ENCODE peak calls at places on chromosomes 2 and 18, in four cellular contexts. O, Q, K and Z are unnamed samples.

GRCh38 chr2:119174216-119174992 is 15.9 kb upstream of the C1QL2 start:
- DNase-seq in O (no peak), Q (peak), K (peak), Z (no peak)

GRCh38 chr2:169583494-169583893 is 657 bp upstream of the PPIG start:
- DNase-seq in Q (no peak), O (no peak), K (no peak), Z (no peak)

GRCh38 chr18:41814651-41815050 is 140.4 kb upstream of the PIK3C3 start:
- DNase-seq in Q (no peak), O (no peak), K (no peak), Z (no peak)

GRCh38 chr2:287471-287885 is 413 bp downstream of the ALKAL2 start:
- DNase-seq in K (peak), Q (no peak), O (no peak), Z (no peak)

GRCh38 chr2:218635719-218636118 is 23.7 kb downstream of the ZNF142 start:
- DNase-seq in O (no peak), Q (no peak), K (no peak), Z (no peak)

GRCh38 chr2:8324164-8324848 is 357.6 kb upstream of the ID2 start:
- DNase-seq in O (no peak), K (no peak), Q (peak), Z (no peak)

GRCh38 chr2:9800639-9800974 is 42.7 kb upstream of the TAF1B start:
- DNase-seq in O (no peak), Q (no peak), K (no peak), Z (no peak)

GRCh38 chr2:226048625-226049024 is 649.1 kb downstream of the NYAP2 start:
- DNase-seq in O (no peak), Q (no peak), K (no peak), Z (no peak)

GRCh38 chr2:21676056-21676455 is 552.3 kb downstream of the TDRD15 start:
- DNase-seq in O (no peak), K (no peak), Q (no peak), Z (no peak)

GRCh38 chr2:171272039-171272438 is 111.3 kb upstream of the TLK1 start:
- DNase-seq in Q (peak), O (no peak), K (no peak), Z (peak)

GRCh38 chr2:186103276-186103675 is 364.7 kb downstream of the FSIP2 start:
- DNase-seq in Q (no peak), O (no peak), K (no peak), Z (no peak)

GRCh38 chr2:175973373-175973772 is 28.7 kb downstream of the LNPK start:
- DNase-seq in O (no peak), K (no peak), Q (no peak), Z (no peak)

GRCh38 chr2:171836151-171836910 is 57.7 kb downstream of the SLC25A12 start:
- DNase-seq in O (no peak), K (no peak), Q (no peak), Z (no peak)

GRCh38 chr2:207423886-207424285 is 105.9 kb upstream of the CREB1 start:
- DNase-seq in O (peak), Q (peak), K (no peak), Z (no peak)

GRCh38 chr2:2796207-2796606 is 465.1 kb upstream of the MYT1L start:
- DNase-seq in O (no peak), K (no peak), Q (no peak), Z (no peak)

GRCh38 chr2:152600698-152601097 is 116.6 kb downstream of the PRPF40A start:
- DNase-seq in K (no peak), O (no peak), Q (no peak), Z (no peak)

GRCh38 chr2:219358170-219359075 is 25.9 kb upstream of the RESP18 start:
- DNase-seq in K (peak), O (no peak), Q (peak), Z (no peak)

GRCh38 chr2:238290079-238290478 is 1.7 kb upstream of the PER2 start:
- DNase-seq in O (no peak), Q (peak), K (no peak), Z (no peak)

GRCh38 chr2:4693266-4693665 is 989.9 kb downstream of the DCDC2C start:
- DNase-seq in K (no peak), Q (no peak), O (no peak), Z (no peak)

GRCh38 chr2:130755234-130756040 is at the start of gene AMER3:
- DNase-seq in O (no peak), Q (no peak), K (peak), Z (no peak)

GRCh38 chr2:119282966-119283511 is 59.4 kb downstream of the STEAP3 start:
- DNase-seq in O (no peak), K (no peak), Q (no peak), Z (no peak)

GRCh38 chr18:33356735-33357134 is 83.8 kb downstream of the CCDC178 start:
- DNase-seq in O (no peak), Q (no peak), K (no peak), Z (no peak)

GRCh38 chr2:26671691-26672090 is 20.8 kb upstream of the KCNK3 start:
- DNase-seq in O (no peak), Q (no peak), K (no peak), Z (no peak)

GRCh38 chr2:120936476-120937334 is 201.0 kb downstream of the GLI2 start:
- DNase-seq in O (no peak), Q (no peak), K (no peak), Z (no peak)

GRCh38 chr2:88230912-88231311 is 60.8 kb downstream of the THNSL2 start:
- DNase-seq in K (no peak), O (no peak), Q (no peak), Z (no peak)

GRCh38 chr2:199230091-199230490 is 227.6 kb downstream of the SATB2 start:
- DNase-seq in Q (no peak), K (no peak), O (no peak), Z (no peak)

GRCh38 chr2:221293949-221294736 is 278.0 kb downstream of the EPHA4 start:
- DNase-seq in K (no peak), O (no peak), Q (no peak), Z (no peak)

GRCh38 chr2:226515344-226516055 is 284.1 kb downstream of the IRS1 start:
- DNase-seq in K (no peak), O (no peak), Q (no peak), Z (no peak)

GRCh38 chr18:35616074-35616473 is 34.5 kb downstream of the GALNT1 start:
- DNase-seq in K (no peak), O (no peak), Q (no peak), Z (no peak)

GRCh38 chr18:35618289-35618688 is 36.7 kb downstream of the GALNT1 start:
- DNase-seq in O (no peak), Q (no peak), K (no peak), Z (no peak)

GRCh38 chr18:35617865-35618264 is 36.3 kb downstream of the GALNT1 start:
- DNase-seq in Q (no peak), K (no peak), O (no peak), Z (no peak)

GRCh38 chr18:35618703-35619102 is 37.2 kb downstream of the GALNT1 start:
- DNase-seq in K (no peak), O (no peak), Q (peak), Z (no peak)

DNA sequence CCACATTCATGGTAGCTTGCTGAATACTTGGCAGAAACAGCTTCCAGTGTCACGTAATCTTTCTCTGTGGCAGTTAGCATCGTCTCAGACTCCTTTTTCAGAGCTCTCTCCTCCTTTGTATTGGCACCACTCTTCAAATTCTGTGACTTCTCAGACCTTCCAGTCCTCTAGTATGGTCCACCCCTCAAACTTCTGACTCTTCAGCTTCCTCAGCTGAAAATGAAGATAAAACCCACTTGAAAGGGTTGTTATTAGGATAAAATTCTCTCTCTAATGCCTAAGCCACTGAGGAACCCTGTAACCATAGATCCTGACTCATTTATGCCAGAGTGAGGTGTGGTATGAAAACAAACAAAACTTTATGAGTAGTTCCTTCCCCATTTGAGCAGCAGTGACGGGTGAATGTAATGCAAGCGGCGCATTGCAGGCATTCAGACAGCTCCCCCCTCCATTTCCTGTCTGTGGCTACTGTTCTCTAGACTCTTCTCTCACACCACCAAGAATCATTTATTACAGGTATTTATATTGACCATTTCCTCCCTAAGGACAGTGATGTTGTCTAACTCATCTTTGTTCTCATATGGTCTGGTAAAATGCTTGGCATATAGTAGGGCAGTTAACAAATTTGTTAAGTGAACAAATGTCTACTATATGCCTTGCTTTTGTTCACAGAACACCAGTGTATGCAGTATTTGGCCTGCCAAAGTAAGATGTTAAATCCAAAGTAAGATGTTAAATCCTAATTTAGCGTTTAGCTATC is 35.3 kb downstream of the GALNT1 start:
- DNase-seq in Q (peak), O (peak), K (peak), Z (peak)
- TF ChIP-seq REST in Q (no peak), O (no peak), K (no peak), Z (no peak)

GRCh38 chr2:76204048-76204447 is 493.3 kb upstream of the GCFC2 start:
- DNase-seq in O (no peak), Q (no peak), K (no peak), Z (no peak)
- TF ChIP-seq REST in O (no peak), Q (no peak), K (no peak), Z (no peak)

DNA sequence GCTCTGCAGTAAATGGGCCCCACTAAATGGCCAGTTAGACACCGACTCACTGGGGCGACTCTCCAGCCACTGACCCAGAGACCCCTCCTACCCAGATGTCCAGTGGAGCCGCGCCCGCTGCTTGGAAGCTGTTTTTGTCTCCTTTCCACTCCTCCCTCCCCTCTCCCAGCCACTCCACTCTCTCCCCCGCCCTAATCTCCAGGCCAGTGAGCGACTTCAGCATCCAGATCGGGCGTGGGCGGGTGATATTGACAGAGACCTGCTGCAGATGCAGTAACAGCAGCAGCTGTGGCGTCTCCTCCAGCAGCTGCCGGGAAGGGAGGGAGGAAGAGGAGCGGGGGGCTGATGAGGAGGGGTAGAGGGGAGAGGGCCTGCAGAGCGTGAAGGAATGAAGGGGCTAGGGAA is at the start of gene SCN7A:
- DNase-seq in K (peak), O (no peak), Q (peak), Z (no peak)
- TF ChIP-seq REST in K (no peak), O (no peak), Q (no peak), Z (no peak)

DNA sequence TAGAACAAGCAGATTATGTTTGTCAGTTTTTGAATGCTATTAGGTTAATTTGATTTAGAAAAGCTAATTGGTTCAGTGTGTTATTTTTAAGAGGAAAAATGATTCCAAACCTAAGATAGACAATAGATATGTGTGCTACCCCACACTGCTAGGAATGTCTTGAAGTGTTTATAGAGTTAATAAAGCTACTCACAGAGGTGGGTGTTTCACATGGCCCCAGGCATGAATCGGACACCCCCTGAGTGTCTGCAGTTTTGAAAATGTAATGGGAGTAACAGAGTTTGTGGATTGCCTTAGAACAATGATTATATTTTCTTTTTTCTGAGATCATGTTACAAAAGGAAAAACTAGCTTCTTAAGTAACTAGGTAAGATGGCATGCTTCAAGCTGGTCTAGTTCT is 348.3 kb downstream of the ADCYAP1 start:
- DNase-seq in O (no peak), K (no peak), Q (no peak), Z (no peak)
- TF ChIP-seq REST in O (no peak), K (no peak), Q (no peak), Z (no peak)

GRCh38 chr2:41909584-41909983 is 138.2 kb upstream of the PKDCC start:
- DNase-seq in O (no peak), Q (no peak), K (no peak), Z (no peak)
- TF ChIP-seq REST in O (no peak), Q (no peak), K (no peak), Z (no peak)